ENCODE peak calls at places on chromosomes 5 and 9, in five cellular contexts. G is activated T-helper 1 cell treated with anti-CD3 and anti-CD28 coated beads, Interleukin-2, amount 50 U/mL, for 16 hours; Q is amniotic stem cell; O is stimulated activated CD4-positive, alpha-beta T cell treated with anti-CD3 and anti-CD28 coated beads, Interleukin-1b, Interleukin-23, amount 100 ng/mL, for 24 hours; W is GM23248. I is an unnamed sample.

GRCh38 chr5:12592228-12592627 is 688.0 kb upstream of the CTNND2 start:
- DNase-seq in O (no peak), G (no peak), Q (no peak), W (no peak), I (no peak)

GRCh38 chr9:95947118-95947517 is 71.6 kb downstream of the ERCC6L2 start:
- DNase-seq in W (no peak), O (no peak), Q (no peak), G (no peak), I (no peak)

GRCh38 chr5:174599992-174600391 is 124.4 kb upstream of the MSX2 start:
- DNase-seq in O (no peak), G (no peak), W (no peak), Q (no peak), I (no peak)

GRCh38 chr9:101388507-101388993 is 3.7 kb upstream of the BAAT start:
- DNase-seq in G (no peak), O (no peak), W (peak; percentile 30), Q (no peak), I (no peak)

GRCh38 chr5:139181835-139182452 is 16.2 kb downstream of the SIL1 start:
- DNase-seq in O (no peak), Q (no peak), W (peak; percentile 65), G (no peak), I (no peak)

GRCh38 chr5:133086366-133086875 is 34.6 kb downstream of the HSPA4 start:
- DNase-seq in O (no peak), W (peak; percentile 40), Q (no peak), G (no peak), I (no peak)

GRCh38 chr9:134056483-134057310 is 11.1 kb downstream of the BRD3 start:
- DNase-seq in W (no peak), O (no peak), G (peak; percentile 3), Q (no peak), I (no peak)

GRCh38 chr5:109411627-109412026 is 1.9 kb upstream of the PJA2 start:
- DNase-seq in G (no peak), Q (peak; percentile 83), W (peak; percentile 93), O (no peak), I (peak; percentile 71)

GRCh38 chr5:180603076-180603591 is 11.8 kb upstream of the SCGB3A1 start:
- DNase-seq in W (no peak), O (no peak), Q (no peak), G (no peak), I (no peak)

GRCh38 chr9:117178596-117179111 is 236.2 kb downstream of the ASTN2 start:
- DNase-seq in O (no peak), Q (no peak), W (no peak), G (no peak), I (no peak)